ENCODE peak calls at places on chromosomes 13 and 19, in seven cellular contexts. M, V, U, T, E, X and F are unnamed samples.

GRCh38 chr13:31029129-31029528 is 96.7 kb downstream of the TEX26 start:
- DNase-seq in M (no peak), V (no peak), U (no peak), T (no peak), E (no peak), X (no peak), F (no peak)

GRCh38 chr13:49503951-49504350 is 8.2 kb downstream of the PHF11 start:
- DNase-seq in M (no peak), V (peak; percentile 61), U (no peak), T (no peak), E (no peak), X (no peak), F (no peak)

GRCh38 chr13:40813662-40814454 is 24.4 kb downstream of the SLC25A15 start:
- DNase-seq in M (peak; percentile 18), V (peak; percentile 54), U (no peak), T (peak; percentile 53), E (peak; percentile 13), X (no peak), F (no peak)

GRCh38 chr13:98173431-98173921 is 3.6 kb downstream of the RNF113B start:
- DNase-seq in M (peak; percentile 57), V (peak; percentile 99), U (no peak), T (peak; percentile 18), E (no peak), X (no peak), F (no peak)

GRCh38 chr13:104936304-104936703 is 1599.2 kb downstream of the EFNB2 start:
- DNase-seq in M (no peak), V (no peak), U (no peak), T (no peak), E (no peak), X (no peak), F (no peak)

GRCh38 chr19:44741841-44742352 is 6.6 kb upstream of the BCL3 start:
- DNase-seq in M (peak; percentile 97), V (peak; percentile 100), U (peak; percentile 7), T (peak; percentile 98), E (no peak), X (peak; percentile 99), F (peak; percentile 94)

GRCh38 chr19:6979341-6979740 is 41.9 kb downstream of the MBD3L2B start:
- DNase-seq in M (no peak), V (no peak), U (no peak), T (no peak), E (no peak), X (no peak), F (no peak)

GRCh38 chr19:49555600-49556411 is 24.6 kb downstream of the NOSIP start:
- DNase-seq in M (no peak), V (peak; percentile 51), U (peak; percentile 59), T (peak; percentile 35), E (no peak), X (peak; percentile 85), F (no peak)

GRCh38 chr19:12733369-12733896 is 1.1 kb downstream of the TRIR start:
- DNase-seq in M (peak; percentile 10), V (peak; percentile 56), U (peak; percentile 21), T (peak; percentile 53), E (peak; percentile 76), X (no peak), F (no peak)

GRCh38 chr13:25213716-25214115 is 41.6 kb upstream of the AMER2 start:
- DNase-seq in M (peak; percentile 30), V (no peak), U (no peak), T (peak; percentile 56), E (no peak), X (no peak), F (no peak)

GRCh38 chr13:32031025-32031814 is at the start of gene FRY:
- DNase-seq in M (no peak), V (peak; percentile 72), U (peak; percentile 48), T (peak; percentile 62), E (peak; percentile 30), X (peak; percentile 74), F (no peak)

GRCh38 chr13:43872181-43872580 is 7.4 kb downstream of the CCDC122 start:
- DNase-seq in M (no peak), V (no peak), U (no peak), T (no peak), E (no peak), X (no peak), F (no peak)

GRCh38 chr13:109778102-109778542 is 8.3 kb downstream of the IRS2 start:
- DNase-seq in M (peak; percentile 86), V (peak; percentile 74), U (no peak), T (peak; percentile 56), E (no peak), X (no peak), F (no peak)

GRCh38 chr13:87678353-87678752 is 7.2 kb downstream of the SLITRK5 start:
- DNase-seq in M (no peak), V (no peak), U (no peak), T (no peak), E (no peak), X (no peak), F (no peak)

GRCh38 chr13:29543230-29544215 is 52.0 kb downstream of the SLC7A1 start:
- DNase-seq in M (peak; percentile 39), V (peak; percentile 77), U (peak; percentile 29), T (peak; percentile 6), E (peak; percentile 60), X (no peak), F (no peak)

GRCh38 chr13:87206708-87207107 is 464.5 kb upstream of the SLITRK5 start:
- DNase-seq in M (no peak), V (no peak), U (no peak), T (no peak), E (no peak), X (no peak), F (no peak)

GRCh38 chr13:76879876-76880270 is 6.3 kb downstream of the KCTD12 start:
- DNase-seq in M (no peak), V (no peak), U (no peak), T (no peak), E (no peak), X (no peak), F (no peak)

GRCh38 chr13:96650301-96650886 is 343.9 kb downstream of the OXGR1 start:
- DNase-seq in M (peak; percentile 83), V (peak; percentile 94), U (no peak), T (peak; percentile 89), E (no peak), X (no peak), F (no peak)

GRCh38 chr13:91158015-91158390 is 189.5 kb upstream of the MIR17HG start:
- DNase-seq in M (no peak), V (no peak), U (no peak), T (peak; percentile 15), E (no peak), X (no peak), F (no peak)

GRCh38 chr13:68125087-68125480 is 894.9 kb upstream of the PCDH9 start:
- DNase-seq in M (no peak), V (peak; percentile 12), U (no peak), T (no peak), E (no peak), X (no peak), F (no peak)

GRCh38 chr13:75399879-75400217 is 82.1 kb downstream of the TBC1D4 start:
- DNase-seq in M (no peak), V (no peak), U (no peak), T (no peak), E (no peak), X (no peak), F (no peak)

GRCh38 chr13:41470187-41470586 is 12.8 kb downstream of the RGCC start:
- DNase-seq in M (no peak), V (no peak), U (peak; percentile 46), T (no peak), E (no peak), X (no peak), F (no peak)

GRCh38 chr13:50236898-50237318 is 221.7 kb downstream of the KCNRG start:
- DNase-seq in M (no peak), V (no peak), U (peak; percentile 21), T (no peak), E (peak; percentile 22), X (no peak), F (no peak)

GRCh38 chr19:45542234-45542668 is 35.0 kb downstream of the VASP start:
- DNase-seq in M (no peak), V (no peak), U (no peak), T (peak; percentile 72), E (no peak), X (no peak), F (no peak)

GRCh38 chr13:43119206-43119605 is 95.8 kb downstream of the DNAJC15 start:
- DNase-seq in M (no peak), V (no peak), U (no peak), T (no peak), E (no peak), X (no peak), F (no peak)